ENCODE peak calls at places on chromosome 20, in eight cellular contexts. W is endothelial cell; U is AG04449; K is substantia nigra; O is RPMI8226; L is naive thymus-derived CD8-positive, alpha-beta T cell; Z is activated CD4-positive, CD25-positive, alpha-beta regulatory T cell treated with anti-CD3 and anti-CD28 coated beads, Interleukin-2, amount 50 U/mL, for 72 hours; J is hippocampal formation. Y is an unnamed sample.
A peak's percentile ranks its signal among the peaks of the same experiment; 100 is the strongest.

GRCh38 chr20:12159266-12159665 is 241.6 kb downstream of the BTBD3 start:
- DNase-seq in W (no peak), U (no peak), K (no peak), O (peak; percentile 64), L (no peak), Z (no peak), J (no peak), Y (no peak)

GRCh38 chr20:34875657-34876160 is 703 bp upstream of the ACSS2 start:
- DNase-seq in W (no peak), U (no peak), K (no peak), O (no peak), L (no peak), Z (no peak), J (no peak), Y (no peak)

GRCh38 chr20:64083380-64084208 is 604 bp downstream of the LKAAEAR1 start:
- DNase-seq in W (peak; percentile 86), U (no peak), K (no peak), O (peak; percentile 84), L (peak; percentile 62), Z (peak; percentile 70), J (peak; percentile 49), Y (no peak)

GRCh38 chr20:20014659-20015058 is 2.5 kb upstream of the NAA20 start:
- DNase-seq in W (no peak), U (no peak), K (no peak), O (no peak), L (no peak), Z (no peak), J (no peak), Y (no peak)

GRCh38 chr20:63449025-63449424 is 23.4 kb downstream of the KCNQ2 start:
- DNase-seq in W (no peak), U (no peak), K (no peak), O (no peak), L (no peak), Z (no peak), J (no peak), Y (no peak)

GRCh38 chr20:46963758-46964181 is 69.1 kb downstream of the EYA2 start:
- DNase-seq in W (no peak), U (no peak), K (no peak), O (no peak), L (no peak), Z (no peak), J (no peak), Y (no peak)

GRCh38 chr20:50395258-50395729 is 114.9 kb upstream of the PTPN1 start:
- DNase-seq in W (no peak), U (no peak), K (no peak), O (no peak), L (no peak), Z (no peak), J (no peak), Y (no peak)

GRCh38 chr20:3686867-3687321 is 5.1 kb upstream of the ADAM33 start:
- DNase-seq in W (no peak), U (peak; percentile 79), K (no peak), O (no peak), L (no peak), Z (no peak), J (peak; percentile 39), Y (peak; percentile 19)

GRCh38 chr20:15163632-15164031 is 826.2 kb upstream of the FLRT3 start:
- DNase-seq in W (no peak), U (no peak), K (no peak), O (no peak), L (no peak), Z (no peak), J (no peak), Y (no peak)

GRCh38 chr20:41865938-41866337 is 247.8 kb upstream of the CHD6 start:
- DNase-seq in W (no peak), U (no peak), K (no peak), O (no peak), L (no peak), Z (no peak), J (no peak), Y (no peak)

GRCh38 chr20:44023515-44024371 is 109.1 kb downstream of the TOX2 start:
- DNase-seq in W (no peak), U (no peak), K (no peak), O (peak; percentile 20), L (peak; percentile 10), Z (no peak), J (no peak), Y (no peak)

GRCh38 chr20:62321521-62321948 is 18.7 kb downstream of the ADRM1 start:
- DNase-seq in W (no peak), U (no peak), K (no peak), O (peak; percentile 40), L (no peak), Z (no peak), J (no peak), Y (no peak)

GRCh38 chr20:32089637-32090330 is 19.7 kb upstream of the TM9SF4 start:
- DNase-seq in W (no peak), U (no peak), K (no peak), O (no peak), L (no peak), Z (no peak), J (no peak), Y (no peak)

GRCh38 chr20:17655865-17656489 is 26.1 kb downstream of the RRBP1 start:
- DNase-seq in W (no peak), U (no peak), K (no peak), O (peak; percentile 35), L (no peak), Z (no peak), J (no peak), Y (no peak)

GRCh38 chr20:63589261-63590217 is 15.5 kb upstream of the HELZ2 start:
- DNase-seq in W (no peak), U (no peak), K (no peak), O (no peak), L (no peak), Z (no peak), J (no peak), Y (no peak)

GRCh38 chr20:60137657-60138245 is 179.5 kb downstream of the CDH26 start:
- DNase-seq in W (peak; percentile 51), U (no peak), K (no peak), O (peak; percentile 71), L (no peak), Z (no peak), J (no peak), Y (no peak)

GRCh38 chr20:39137299-39137698 is 175.2 kb downstream of the DHX35 start:
- DNase-seq in W (no peak), U (no peak), K (no peak), O (no peak), L (no peak), Z (no peak), J (no peak), Y (no peak)

GRCh38 chr20:57988422-57988821 is 240.0 kb downstream of the ANKRD60 start:
- DNase-seq in W (no peak), U (no peak), K (no peak), O (no peak), L (no peak), Z (no peak), J (no peak), Y (no peak)

GRCh38 chr20:10671221-10671849 is 2.5 kb downstream of the JAG1 start:
- DNase-seq in W (peak; percentile 50), U (peak; percentile 74), K (peak; percentile 26), O (peak; percentile 91), L (no peak), Z (no peak), J (peak; percentile 48), Y (peak; percentile 75)

GRCh38 chr20:32470025-32470861 is 112.1 kb downstream of the ASXL1 start:
- DNase-seq in W (peak; percentile 92), U (no peak), K (no peak), O (peak; percentile 52), L (no peak), Z (no peak), J (no peak), Y (no peak)

GRCh38 chr20:25571817-25572216 is 13.5 kb downstream of the NINL start:
- DNase-seq in W (no peak), U (no peak), K (no peak), O (no peak), L (no peak), Z (no peak), J (no peak), Y (no peak)